ENCODE peak calls at places on chromosomes 3 and 15, in four cellular contexts. F, P, J and O are unnamed samples.

GRCh38 chr3:82999777-83000176 is 1238.3 kb upstream of the GBE1 start:
- DNase-seq in F (no peak), P (no peak), J (no peak), O (no peak)

GRCh38 chr3:129162729-129163579 is 2.1 kb upstream of the ISY1 start:
- DNase-seq in F (no peak), P (no peak), J (peak), O (no peak)

GRCh38 chr3:39166932-39167532 is 13.6 kb upstream of the CSRNP1 start:
- DNase-seq in F (no peak), P (peak), J (no peak), O (no peak)

GRCh38 chr15:84816694-84817460 is at the start of gene ALPK3:
- DNase-seq in F (no peak), P (no peak), J (peak), O (peak)

GRCh38 chr3:4645468-4645867 is 152.3 kb downstream of the ITPR1 start:
- DNase-seq in F (no peak), P (no peak), J (no peak), O (no peak)

GRCh38 chr3:37897763-37898162 is 36.1 kb downstream of the CTDSPL start:
- DNase-seq in F (no peak), P (no peak), J (no peak), O (no peak)

GRCh38 chr15:94965593-94965992 is 734.2 kb downstream of the MCTP2 start:
- DNase-seq in F (no peak), P (no peak), J (no peak), O (no peak)

GRCh38 chr3:175956964-175957363 is 1097.8 kb downstream of the NAALADL2 start:
- DNase-seq in F (no peak), P (peak), J (peak), O (no peak)

GRCh38 chr15:70701891-70702568 is 61.3 kb downstream of the UACA start:
- DNase-seq in F (no peak), P (peak), J (peak), O (no peak)

GRCh38 chr3:142929109-142929508 is 34.4 kb downstream of the PAQR9 start:
- DNase-seq in F (no peak), P (peak), J (peak), O (peak)

GRCh38 chr3:16840111-16840444 is 44.7 kb upstream of the PLCL2 start:
- DNase-seq in F (no peak), P (no peak), J (no peak), O (no peak)

GRCh38 chr3:142363936-142364467 is 83.8 kb downstream of the XRN1 start:
- DNase-seq in F (no peak), P (no peak), J (peak), O (no peak)

GRCh38 chr3:98513136-98513535 is 9.6 kb downstream of the CLDND1 start:
- DNase-seq in F (no peak), P (peak), J (no peak), O (no peak)

GRCh38 chr3:128551872-128552271 is 58.9 kb upstream of the GATA2 start:
- DNase-seq in F (no peak), P (no peak), J (no peak), O (no peak)

GRCh38 chr3:3798641-3799113 is 554 bp upstream of the LRRN1 start:
- DNase-seq in F (peak), P (no peak), J (peak), O (peak)

GRCh38 chr3:17491601-17492000 is 250.8 kb downstream of the TBC1D5 start:
- DNase-seq in F (no peak), P (peak), J (no peak), O (no peak)

DNA sequence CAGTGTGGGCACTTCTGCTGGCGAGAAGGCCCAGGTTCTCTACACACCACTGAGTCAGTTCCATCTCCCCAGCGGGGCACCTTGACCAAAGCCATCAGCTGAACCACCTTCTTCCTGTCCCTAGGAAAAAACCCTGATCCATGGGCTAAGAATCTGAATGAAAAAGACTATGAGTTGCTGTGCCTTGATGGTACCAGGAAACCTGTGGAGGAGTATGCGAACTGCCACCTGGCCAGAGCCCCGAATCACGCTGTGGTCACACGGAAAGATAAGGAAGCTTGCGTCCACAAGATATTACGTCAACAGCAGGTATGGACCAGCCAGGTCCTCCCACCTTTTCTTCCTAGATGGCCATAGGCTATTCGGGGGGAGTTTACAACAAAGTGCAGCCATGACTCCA is 29.1 kb downstream of the TF start:
- DNase-seq in F (no peak), P (no peak), J (no peak), O (no peak)
- H3K56ac ChIP-seq in F (no peak), P (no peak), J (no peak), O (no peak)

DNA sequence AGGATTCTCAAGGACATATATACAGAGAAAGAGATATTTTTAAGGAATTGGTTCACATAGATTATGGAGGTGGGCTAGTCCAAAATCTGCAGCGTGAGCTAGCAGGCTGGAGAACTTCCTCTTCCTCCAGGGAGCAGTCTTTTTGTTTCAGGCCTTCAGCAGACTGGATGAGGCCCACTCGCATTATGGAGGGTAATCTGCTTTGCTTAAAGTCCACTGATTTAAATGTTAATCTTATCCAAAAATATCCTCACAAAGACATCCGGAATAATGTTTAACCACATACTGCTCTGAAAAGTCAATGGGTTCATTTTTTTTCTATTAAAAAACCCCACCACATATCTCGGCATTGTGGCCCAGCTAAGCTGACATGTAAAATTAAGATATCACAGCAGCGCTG is 22.2 kb upstream of the NRROS start:
- DNase-seq in F (no peak), P (no peak), J (no peak), O (no peak)
- H3K56ac ChIP-seq in F (no peak), P (no peak), J (no peak), O (no peak)

DNA sequence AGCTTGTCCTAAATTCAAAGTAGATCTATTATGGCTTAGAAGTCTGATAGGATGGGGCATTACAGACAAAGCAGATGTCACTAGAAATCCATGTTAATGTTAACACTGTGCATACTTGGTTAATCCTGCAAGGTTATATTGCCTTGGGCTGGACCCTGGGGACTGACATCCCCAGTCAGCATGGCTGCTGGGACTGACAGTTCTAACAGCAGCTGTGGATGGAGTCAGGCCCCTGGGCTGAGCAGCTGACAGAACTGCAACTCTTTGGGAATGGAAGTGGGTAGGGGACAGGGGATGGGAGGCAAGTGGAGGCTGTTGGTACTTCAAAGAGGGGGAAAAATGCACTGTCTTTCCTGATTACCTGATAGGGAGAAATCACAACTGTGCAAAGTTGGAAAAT is 7.5 kb downstream of the P2RY1 start:
- DNase-seq in F (no peak), P (no peak), J (no peak), O (no peak)
- H3K56ac ChIP-seq in F (no peak), P (no peak), J (no peak), O (no peak)

GRCh38 chr3:174276826-174277225 is 582.3 kb upstream of the NAALADL2 start:
- DNase-seq in F (no peak), P (no peak), J (no peak), O (no peak)
- H3K56ac ChIP-seq in F (no peak), P (no peak), J (no peak), O (no peak)

GRCh38 chr3:62371735-62372591 is 1.4 kb downstream of the FEZF2 start:
- DNase-seq in F (no peak), P (no peak), J (peak), O (peak)

GRCh38 chr3:62370112-62371031 is 3.0 kb downstream of the FEZF2 start:
- DNase-seq in F (no peak), P (no peak), J (peak), O (peak)

GRCh38 chr3:62372621-62373041 is 719 bp downstream of the FEZF2 start:
- DNase-seq in F (no peak), P (no peak), J (peak), O (peak)

GRCh38 chr3:62369476-62369743 is 3.9 kb downstream of the FEZF2 start:
- DNase-seq in F (no peak), P (no peak), J (no peak), O (no peak)

GRCh38 chr3:62371032-62371734 is 2.2 kb downstream of the FEZF2 start:
- DNase-seq in F (no peak), P (no peak), J (peak), O (peak)
- H3K56ac ChIP-seq in F (no peak), P (no peak), J (no peak), O (no peak)

DNA sequence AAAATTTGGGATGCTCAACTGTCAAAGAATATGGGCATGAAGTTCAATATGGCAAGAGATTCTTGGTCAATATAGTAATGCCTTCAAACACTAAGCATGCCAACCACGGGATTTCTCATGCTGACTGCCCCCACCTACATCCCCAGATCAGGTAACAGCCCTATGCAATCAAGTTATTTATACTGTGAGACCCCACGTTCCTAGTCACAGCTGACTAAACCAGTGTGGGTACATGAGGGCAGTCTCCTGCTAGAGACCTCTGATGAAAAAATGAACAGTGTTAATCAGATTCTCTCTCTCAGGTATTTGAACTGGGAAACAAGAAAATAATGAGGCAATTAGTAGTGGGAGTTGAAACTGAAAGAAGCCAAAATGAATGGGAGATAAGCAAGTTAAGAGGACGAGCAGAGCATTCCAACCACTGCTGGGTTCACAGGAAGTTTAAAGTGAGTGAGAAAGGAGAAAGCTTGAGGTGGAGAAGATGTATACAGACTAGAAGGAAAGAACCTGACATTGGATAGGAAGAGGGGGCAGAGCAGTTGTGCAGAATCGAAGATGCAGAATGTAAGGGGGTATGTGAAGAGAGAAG is 98.5 kb upstream of the MYO5C start:
- DNase-seq in F (no peak), P (no peak), J (peak), O (no peak)
- H3K56ac ChIP-seq in F (no peak), P (no peak), J (no peak), O (no peak)

GRCh38 chr3:86887876-86888275 is 103.1 kb downstream of the VGLL3 start:
- DNase-seq in F (no peak), P (no peak), J (no peak), O (no peak)
- H3K56ac ChIP-seq in F (no peak), P (no peak), J (no peak), O (no peak)

DNA sequence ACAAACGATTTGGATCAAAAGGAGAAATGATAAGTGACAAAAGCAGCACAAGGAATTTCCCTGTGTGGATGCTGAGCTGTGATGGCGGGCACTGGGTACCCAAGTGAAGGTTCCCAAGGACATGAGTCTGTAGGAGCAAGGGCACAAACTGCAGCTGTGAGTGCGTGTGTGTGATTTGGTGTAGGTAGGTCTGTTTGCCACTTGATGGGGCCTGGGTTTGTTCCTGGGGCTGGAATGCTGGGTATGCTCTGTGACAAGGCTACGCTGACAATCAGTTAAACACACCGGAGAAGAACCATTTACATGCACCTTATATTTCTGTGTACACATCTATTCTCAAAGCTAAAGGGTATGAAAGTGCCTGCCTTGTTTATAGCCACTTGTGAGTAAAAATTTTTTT is 36.1 kb downstream of the NR1I2 start:
- DNase-seq in F (no peak), P (no peak), J (peak), O (no peak)
- H3K56ac ChIP-seq in F (no peak), P (no peak), J (no peak), O (no peak)

GRCh38 chr15:74618841-74619596 is 3.4 kb downstream of the CLK3 start:
- DNase-seq in F (no peak), P (no peak), J (no peak), O (no peak)
- H3K56ac ChIP-seq in F (no peak), P (no peak), J (no peak), O (no peak)